ENCODE peak calls at places on chromosomes 7 and 10, in nine cellular contexts. One of them, this sample, is unnamed.

GRCh38 chr7:92115821-92116220 is 18.5 kb downstream of the CYP51A1 start:
- DNase-seq in cardiac muscle cell: no peak
- DNase-seq in tibial nerve: no peak
- DNase-seq in cardiac septum: no peak
- DNase-seq in mucosa of gallbladder: no peak
- DNase-seq in left ventricle myocardium inferior: no peak
- DNase-seq in AG08395: no peak
- DNase-seq in mammary epithelial cell: no peak
- DNase-seq in fibroblast of mammary gland: no peak
- DNase-seq in this sample: no peak

GRCh38 chr10:58268946-58269831 is at the start of gene CISD1:
- DNase-seq in cardiac muscle cell: peak
- DNase-seq in tibial nerve: peak
- DNase-seq in cardiac septum: peak
- DNase-seq in mucosa of gallbladder: peak
- DNase-seq in left ventricle myocardium inferior: peak
- DNase-seq in AG08395: peak
- DNase-seq in mammary epithelial cell: peak
- DNase-seq in fibroblast of mammary gland: peak
- DNase-seq in this sample: peak

GRCh38 chr10:51397695-51398094 is 301.7 kb downstream of the CSTF2T start:
- DNase-seq in cardiac muscle cell: peak
- DNase-seq in tibial nerve: no peak
- DNase-seq in cardiac septum: no peak
- DNase-seq in mucosa of gallbladder: peak
- DNase-seq in left ventricle myocardium inferior: peak
- DNase-seq in AG08395: peak
- DNase-seq in mammary epithelial cell: peak
- DNase-seq in fibroblast of mammary gland: peak
- DNase-seq in this sample: no peak

GRCh38 chr7:115678049-115678982 is 352.2 kb downstream of the TFEC start:
- DNase-seq in cardiac muscle cell: peak
- DNase-seq in tibial nerve: no peak
- DNase-seq in cardiac septum: no peak
- DNase-seq in mucosa of gallbladder: no peak
- DNase-seq in left ventricle myocardium inferior: no peak
- DNase-seq in AG08395: peak
- DNase-seq in mammary epithelial cell: no peak
- DNase-seq in fibroblast of mammary gland: peak
- DNase-seq in this sample: no peak

GRCh38 chr10:10500941-10501340 is 516.7 kb upstream of the CELF2 start:
- DNase-seq in cardiac muscle cell: peak
- DNase-seq in tibial nerve: no peak
- DNase-seq in cardiac septum: no peak
- DNase-seq in mucosa of gallbladder: no peak
- DNase-seq in left ventricle myocardium inferior: no peak
- DNase-seq in AG08395: peak
- DNase-seq in mammary epithelial cell: no peak
- DNase-seq in fibroblast of mammary gland: peak
- DNase-seq in this sample: no peak

GRCh38 chr7:27419581-27420177 is 177.1 kb downstream of the EVX1 start:
- DNase-seq in cardiac muscle cell: peak
- DNase-seq in tibial nerve: no peak
- DNase-seq in cardiac septum: no peak
- DNase-seq in mucosa of gallbladder: no peak
- DNase-seq in left ventricle myocardium inferior: no peak
- DNase-seq in AG08395: no peak
- DNase-seq in mammary epithelial cell: peak
- DNase-seq in fibroblast of mammary gland: peak
- DNase-seq in this sample: no peak

GRCh38 chr7:132117181-132117580 is 459.1 kb downstream of the PLXNA4 start:
- DNase-seq in cardiac muscle cell: peak
- DNase-seq in tibial nerve: no peak
- DNase-seq in cardiac septum: no peak
- DNase-seq in mucosa of gallbladder: no peak
- DNase-seq in left ventricle myocardium inferior: no peak
- DNase-seq in AG08395: peak
- DNase-seq in mammary epithelial cell: peak
- DNase-seq in fibroblast of mammary gland: peak
- DNase-seq in this sample: no peak

GRCh38 chr10:490891-491571 is 198.4 kb downstream of the DIP2C start:
- DNase-seq in cardiac muscle cell: peak
- DNase-seq in tibial nerve: no peak
- DNase-seq in cardiac septum: peak
- DNase-seq in mucosa of gallbladder: peak
- DNase-seq in left ventricle myocardium inferior: peak
- DNase-seq in AG08395: peak
- DNase-seq in mammary epithelial cell: no peak
- DNase-seq in fibroblast of mammary gland: peak
- DNase-seq in this sample: no peak

GRCh38 chr7:34160261-34160752 is 255.0 kb downstream of the BMPER start:
- DNase-seq in cardiac muscle cell: peak
- DNase-seq in tibial nerve: no peak
- DNase-seq in cardiac septum: no peak
- DNase-seq in mucosa of gallbladder: no peak
- DNase-seq in left ventricle myocardium inferior: no peak
- DNase-seq in AG08395: peak
- DNase-seq in mammary epithelial cell: peak
- DNase-seq in fibroblast of mammary gland: peak
- DNase-seq in this sample: no peak

GRCh38 chr10:51244739-51245138 is 170.5 kb downstream of the PRKG1 start:
- DNase-seq in cardiac muscle cell: peak
- DNase-seq in tibial nerve: no peak
- DNase-seq in cardiac septum: no peak
- DNase-seq in mucosa of gallbladder: no peak
- DNase-seq in left ventricle myocardium inferior: no peak
- DNase-seq in AG08395: peak
- DNase-seq in mammary epithelial cell: no peak
- DNase-seq in fibroblast of mammary gland: peak
- DNase-seq in this sample: no peak

GRCh38 chr7:105389090-105389650 is 449 bp upstream of the SRPK2 start:
- DNase-seq in cardiac muscle cell: peak
- DNase-seq in tibial nerve: no peak
- DNase-seq in cardiac septum: no peak
- DNase-seq in mucosa of gallbladder: peak
- DNase-seq in left ventricle myocardium inferior: peak
- DNase-seq in AG08395: peak
- DNase-seq in mammary epithelial cell: peak
- DNase-seq in fibroblast of mammary gland: peak
- DNase-seq in this sample: peak

GRCh38 chr7:66173856-66174255 is 31.3 kb upstream of the TPST1 start:
- DNase-seq in cardiac muscle cell: no peak
- DNase-seq in tibial nerve: no peak
- DNase-seq in cardiac septum: no peak
- DNase-seq in mucosa of gallbladder: no peak
- DNase-seq in left ventricle myocardium inferior: no peak
- DNase-seq in AG08395: peak
- DNase-seq in mammary epithelial cell: no peak
- DNase-seq in fibroblast of mammary gland: no peak
- DNase-seq in this sample: no peak

GRCh38 chr10:45809829-45810228 is 37.5 kb downstream of the AGAP4 start:
- DNase-seq in cardiac muscle cell: peak
- DNase-seq in tibial nerve: no peak
- DNase-seq in cardiac septum: no peak
- DNase-seq in mucosa of gallbladder: no peak
- DNase-seq in left ventricle myocardium inferior: no peak
- DNase-seq in AG08395: peak
- DNase-seq in mammary epithelial cell: no peak
- DNase-seq in fibroblast of mammary gland: peak
- DNase-seq in this sample: no peak

This sample was measured in activated naive CD4-positive, alpha-beta T cell treated with anti-CD3 and anti-CD28 coated beads for 36 hours.